ENCODE peak calls at places on chromosomes 13 and 19, in nine cellular contexts. One of them, this sample, is unnamed. For H3K4me1, the result is how much of the 10 kb centered on the place peaks cover.

GRCh38 chr19:14516048-14516534 is 2.1 kb downstream of the DNAJB1 start:
- DNase-seq in body of pancreas: no peak
- DNase-seq in NT2/D1: no peak
- DNase-seq in uterus: no peak
- DNase-seq in upper lobe of right lung: peak
- DNase-seq in spleen: no peak
- DNase-seq in endothelial cell of umbilical vein: no peak
- DNase-seq in HepG2: no peak
- DNase-seq in vagina: no peak
- DNase-seq in this sample: no peak

GRCh38 chr13:112330479-112331407 is 45.4 kb upstream of the SPACA7 start:
- DNase-seq in body of pancreas: no peak
- DNase-seq in NT2/D1: no peak
- DNase-seq in uterus: no peak
- DNase-seq in upper lobe of right lung: no peak
- DNase-seq in spleen: no peak
- DNase-seq in endothelial cell of umbilical vein: no peak
- DNase-seq in HepG2: no peak
- DNase-seq in vagina: no peak
- DNase-seq in this sample: no peak

GRCh38 chr13:47117268-47117667 is 220.4 kb upstream of the HTR2A start:
- DNase-seq in body of pancreas: no peak
- DNase-seq in NT2/D1: no peak
- DNase-seq in uterus: no peak
- DNase-seq in upper lobe of right lung: no peak
- DNase-seq in spleen: no peak
- DNase-seq in endothelial cell of umbilical vein: no peak
- DNase-seq in HepG2: no peak
- DNase-seq in vagina: no peak
- DNase-seq in this sample: no peak

GRCh38 chr13:31274345-31274870 is 74.6 kb downstream of the B3GLCT start:
- DNase-seq in body of pancreas: no peak
- DNase-seq in NT2/D1: no peak
- DNase-seq in uterus: no peak
- DNase-seq in upper lobe of right lung: no peak
- DNase-seq in spleen: no peak
- DNase-seq in endothelial cell of umbilical vein: no peak
- DNase-seq in HepG2: no peak
- DNase-seq in vagina: no peak
- DNase-seq in this sample: no peak

GRCh38 chr13:71865858-71866172 is 1.2 kb downstream of the DACH1 start:
- DNase-seq in body of pancreas: peak
- DNase-seq in NT2/D1: no peak
- DNase-seq in uterus: peak
- DNase-seq in upper lobe of right lung: no peak
- DNase-seq in spleen: peak
- DNase-seq in endothelial cell of umbilical vein: no peak
- DNase-seq in HepG2: no peak
- DNase-seq in vagina: no peak
- DNase-seq in this sample: peak

GRCh38 chr13:50162001-50162400 is 146.8 kb downstream of the KCNRG start:
- DNase-seq in body of pancreas: no peak
- DNase-seq in NT2/D1: no peak
- DNase-seq in uterus: no peak
- DNase-seq in upper lobe of right lung: no peak
- DNase-seq in spleen: no peak
- DNase-seq in endothelial cell of umbilical vein: no peak
- DNase-seq in HepG2: no peak
- DNase-seq in vagina: no peak
- DNase-seq in this sample: no peak

GRCh38 chr13:103473081-103473480 is 406.9 kb upstream of the SLC10A2 start:
- DNase-seq in body of pancreas: no peak
- DNase-seq in NT2/D1: no peak
- DNase-seq in uterus: no peak
- DNase-seq in upper lobe of right lung: no peak
- DNase-seq in spleen: no peak
- DNase-seq in endothelial cell of umbilical vein: no peak
- DNase-seq in HepG2: no peak
- DNase-seq in vagina: no peak
- DNase-seq in this sample: no peak

GRCh38 chr19:41225238-41226052 is 6.4 kb downstream of the AXL start:
- DNase-seq in body of pancreas: peak
- DNase-seq in NT2/D1: peak
- DNase-seq in uterus: peak
- DNase-seq in upper lobe of right lung: no peak
- DNase-seq in spleen: no peak
- DNase-seq in endothelial cell of umbilical vein: peak
- DNase-seq in HepG2: peak
- DNase-seq in vagina: no peak
- DNase-seq in this sample: peak

GRCh38 chr13:21074601-21075302 is 13.4 kb upstream of the LATS2 start:
- DNase-seq in body of pancreas: no peak
- DNase-seq in NT2/D1: no peak
- DNase-seq in uterus: peak
- DNase-seq in upper lobe of right lung: no peak
- DNase-seq in spleen: no peak
- DNase-seq in endothelial cell of umbilical vein: peak
- DNase-seq in HepG2: no peak
- DNase-seq in vagina: no peak
- DNase-seq in this sample: no peak

GRCh38 chr13:35723061-35723461 is 246.6 kb upstream of the MAB21L1 start:
- DNase-seq in body of pancreas: no peak
- DNase-seq in NT2/D1: no peak
- DNase-seq in uterus: peak
- DNase-seq in upper lobe of right lung: no peak
- DNase-seq in spleen: no peak
- DNase-seq in endothelial cell of umbilical vein: no peak
- DNase-seq in HepG2: no peak
- DNase-seq in vagina: no peak
- DNase-seq in this sample: peak

GRCh38 chr19:58317481-58318072 is 9.2 kb upstream of the ZSCAN22 start:
- DNase-seq in body of pancreas: no peak
- DNase-seq in NT2/D1: no peak
- DNase-seq in uterus: no peak
- DNase-seq in upper lobe of right lung: no peak
- DNase-seq in spleen: no peak
- DNase-seq in endothelial cell of umbilical vein: peak
- DNase-seq in HepG2: no peak
- DNase-seq in vagina: no peak
- DNase-seq in this sample: no peak

GRCh38 chr19:14479985-14480694 is 5.0 kb upstream of the PTGER1 start:
- DNase-seq in body of pancreas: peak
- DNase-seq in NT2/D1: peak
- DNase-seq in uterus: no peak
- DNase-seq in upper lobe of right lung: peak
- DNase-seq in spleen: peak
- DNase-seq in endothelial cell of umbilical vein: no peak
- DNase-seq in HepG2: no peak
- DNase-seq in vagina: no peak
- DNase-seq in this sample: no peak

GRCh38 chr19:55614711-55615552 is 9.4 kb downstream of the ZNF784 start:
- DNase-seq in body of pancreas: no peak
- DNase-seq in NT2/D1: no peak
- DNase-seq in uterus: no peak
- DNase-seq in upper lobe of right lung: no peak
- DNase-seq in spleen: no peak
- DNase-seq in endothelial cell of umbilical vein: no peak
- DNase-seq in HepG2: no peak
- DNase-seq in vagina: no peak
- DNase-seq in this sample: no peak

GRCh38 chr19:11378319-11379189 is 4.1 kb downstream of the SWSAP1 start:
- DNase-seq in body of pancreas: peak
- DNase-seq in NT2/D1: no peak
- DNase-seq in uterus: no peak
- DNase-seq in upper lobe of right lung: no peak
- DNase-seq in spleen: peak
- DNase-seq in endothelial cell of umbilical vein: peak
- DNase-seq in HepG2: peak
- DNase-seq in vagina: no peak
- DNase-seq in this sample: peak

GRCh38 chr19:1273263-1274041 is 1.9 kb upstream of the FAM174C start:
- DNase-seq in body of pancreas: peak
- DNase-seq in NT2/D1: no peak
- DNase-seq in uterus: no peak
- DNase-seq in upper lobe of right lung: no peak
- DNase-seq in spleen: peak
- DNase-seq in endothelial cell of umbilical vein: no peak
- DNase-seq in HepG2: no peak
- DNase-seq in vagina: no peak
- DNase-seq in this sample: peak
- H3K4me1 ChIP-seq in body of pancreas: half or more
- H3K4me1 ChIP-seq in NT2/D1: under half
- H3K4me1 ChIP-seq in uterus: half or more
- H3K4me1 ChIP-seq in upper lobe of right lung: half or more
- H3K4me1 ChIP-seq in spleen: half or more
- H3K4me1 ChIP-seq in endothelial cell of umbilical vein: under half
- H3K4me1 ChIP-seq in HepG2: half or more
- H3K4me1 ChIP-seq in vagina: half or more
- H3K4me1 ChIP-seq in this sample: half or more

GRCh38 chr19:1843116-1843515 is 5.2 kb downstream of the REXO1 start:
- DNase-seq in body of pancreas: no peak
- DNase-seq in NT2/D1: no peak
- DNase-seq in uterus: no peak
- DNase-seq in upper lobe of right lung: no peak
- DNase-seq in spleen: no peak
- DNase-seq in endothelial cell of umbilical vein: no peak
- DNase-seq in HepG2: no peak
- DNase-seq in vagina: no peak
- DNase-seq in this sample: no peak

GRCh38 chr19:1837625-1838105 is 10.6 kb downstream of the REXO1 start:
- DNase-seq in body of pancreas: peak
- DNase-seq in NT2/D1: no peak
- DNase-seq in uterus: no peak
- DNase-seq in upper lobe of right lung: no peak
- DNase-seq in spleen: no peak
- DNase-seq in endothelial cell of umbilical vein: peak
- DNase-seq in HepG2: peak
- DNase-seq in vagina: no peak
- DNase-seq in this sample: no peak

GRCh38 chr19:1841209-1841924 is 6.9 kb downstream of the REXO1 start:
- DNase-seq in body of pancreas: no peak
- DNase-seq in NT2/D1: no peak
- DNase-seq in uterus: no peak
- DNase-seq in upper lobe of right lung: no peak
- DNase-seq in spleen: no peak
- DNase-seq in endothelial cell of umbilical vein: no peak
- DNase-seq in HepG2: no peak
- DNase-seq in vagina: no peak
- DNase-seq in this sample: no peak

GRCh38 chr19:1839658-1840540 is 8.4 kb downstream of the REXO1 start:
- DNase-seq in body of pancreas: no peak
- DNase-seq in NT2/D1: no peak
- DNase-seq in uterus: no peak
- DNase-seq in upper lobe of right lung: no peak
- DNase-seq in spleen: no peak
- DNase-seq in endothelial cell of umbilical vein: no peak
- DNase-seq in HepG2: peak
- DNase-seq in vagina: no peak
- DNase-seq in this sample: no peak

DNA sequence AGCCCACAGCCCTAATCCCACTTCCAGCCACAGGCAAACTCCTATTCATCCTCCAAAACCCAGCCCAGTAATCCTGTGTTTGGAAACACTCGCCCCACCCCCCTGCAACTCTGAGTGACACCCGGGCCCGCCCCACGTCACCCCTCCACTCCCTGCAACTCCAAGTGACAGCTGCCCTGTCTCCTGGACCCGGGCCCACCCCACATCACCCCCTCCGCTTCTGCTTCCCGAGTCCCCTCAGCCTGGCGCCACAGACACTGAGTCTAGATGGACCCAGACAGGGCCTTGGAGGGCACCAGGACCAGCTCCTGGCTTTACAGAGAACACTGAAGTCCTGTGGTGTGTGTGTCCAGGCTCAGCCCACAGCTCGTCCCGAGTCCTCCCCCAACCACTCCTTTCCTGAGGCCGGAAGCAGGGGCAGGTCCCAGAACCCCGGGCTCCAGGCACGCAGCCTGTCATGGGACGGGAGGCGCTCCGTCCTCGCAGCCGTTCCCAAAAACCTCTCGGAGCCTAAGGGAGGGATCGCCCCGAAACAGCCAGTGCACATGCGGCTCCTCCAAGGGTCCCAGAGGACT is 7.7 kb downstream of the REXO1 start:
- DNase-seq in body of pancreas: no peak
- DNase-seq in NT2/D1: no peak
- DNase-seq in uterus: no peak
- DNase-seq in upper lobe of right lung: no peak
- DNase-seq in spleen: peak
- DNase-seq in endothelial cell of umbilical vein: peak
- DNase-seq in HepG2: peak
- DNase-seq in vagina: no peak
- DNase-seq in this sample: peak
- H3K4me1 ChIP-seq in body of pancreas: half or more
- H3K4me1 ChIP-seq in NT2/D1: under half
- H3K4me1 ChIP-seq in uterus: under half
- H3K4me1 ChIP-seq in upper lobe of right lung: half or more
- H3K4me1 ChIP-seq in spleen: half or more
- H3K4me1 ChIP-seq in endothelial cell of umbilical vein: under half
- H3K4me1 ChIP-seq in HepG2: half or more
- H3K4me1 ChIP-seq in vagina: half or more
- H3K4me1 ChIP-seq in this sample: half or more

DNA sequence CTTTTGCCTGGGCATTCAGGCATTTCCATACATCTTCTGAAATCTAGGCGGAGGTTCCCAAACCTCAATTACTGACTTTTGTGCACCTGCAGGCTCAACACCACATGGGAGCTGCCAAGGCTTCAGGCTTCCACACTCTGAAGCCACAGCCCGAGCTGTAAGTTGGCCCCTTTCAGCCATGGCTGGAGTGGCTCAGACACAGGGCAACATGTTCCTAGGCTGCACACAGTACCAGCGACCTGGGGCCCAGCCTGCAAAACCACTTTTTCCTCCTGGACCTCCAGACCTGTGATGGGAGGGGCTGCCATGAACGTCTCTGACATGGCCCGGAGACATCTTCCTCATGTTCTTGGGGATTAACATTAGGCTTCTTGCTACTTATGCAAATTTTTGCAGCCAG is 1558.2 kb upstream of the PCDH20 start:
- DNase-seq in body of pancreas: no peak
- DNase-seq in NT2/D1: no peak
- DNase-seq in uterus: no peak
- DNase-seq in upper lobe of right lung: no peak
- DNase-seq in spleen: peak
- DNase-seq in endothelial cell of umbilical vein: no peak
- DNase-seq in HepG2: no peak
- DNase-seq in vagina: no peak
- DNase-seq in this sample: no peak
- H3K4me1 ChIP-seq in body of pancreas: under half
- H3K4me1 ChIP-seq in NT2/D1: under half
- H3K4me1 ChIP-seq in uterus: under half
- H3K4me1 ChIP-seq in upper lobe of right lung: under half
- H3K4me1 ChIP-seq in spleen: under half
- H3K4me1 ChIP-seq in endothelial cell of umbilical vein: under half
- H3K4me1 ChIP-seq in HepG2: under half
- H3K4me1 ChIP-seq in vagina: under half
- H3K4me1 ChIP-seq in this sample: under half

DNA sequence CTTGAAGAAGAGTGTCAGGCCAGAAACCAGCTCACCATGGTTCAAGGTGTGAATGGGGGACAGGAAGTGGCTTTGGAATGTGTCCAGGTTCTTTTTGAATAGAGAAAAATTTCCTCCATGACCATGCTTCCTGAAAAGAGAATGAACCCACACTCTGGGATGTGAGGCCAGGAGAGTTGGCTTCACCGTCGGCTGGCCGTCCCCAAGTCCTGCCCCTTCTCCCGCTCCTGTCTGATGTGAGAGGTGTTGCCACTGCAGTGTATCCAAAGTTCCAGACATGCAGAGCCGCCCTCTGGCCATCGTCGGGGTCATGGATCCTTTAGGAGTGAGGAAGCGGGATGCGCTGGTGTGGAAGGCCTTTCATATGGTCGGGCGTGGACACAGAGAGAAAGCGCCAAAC is 101.2 kb downstream of the COL4A2 start:
- DNase-seq in body of pancreas: no peak
- DNase-seq in NT2/D1: no peak
- DNase-seq in uterus: no peak
- DNase-seq in upper lobe of right lung: no peak
- DNase-seq in spleen: no peak
- DNase-seq in endothelial cell of umbilical vein: no peak
- DNase-seq in HepG2: no peak
- DNase-seq in vagina: no peak
- DNase-seq in this sample: no peak
- H3K4me1 ChIP-seq in body of pancreas: under half
- H3K4me1 ChIP-seq in NT2/D1: under half
- H3K4me1 ChIP-seq in uterus: under half
- H3K4me1 ChIP-seq in upper lobe of right lung: under half
- H3K4me1 ChIP-seq in spleen: half or more
- H3K4me1 ChIP-seq in endothelial cell of umbilical vein: half or more
- H3K4me1 ChIP-seq in HepG2: under half
- H3K4me1 ChIP-seq in vagina: half or more
- H3K4me1 ChIP-seq in this sample: half or more